ENCODE peak calls at places on chromosomes 5 and 9, in four cellular contexts. One of them, this sample, is unnamed.

GRCh38 chr5:98977723-98978122 is 48.9 kb upstream of the CHD1 start:
- DNase-seq in Caco-2: no peak
- DNase-seq in A549: no peak
- DNase-seq in AG04449: no peak
- DNase-seq in this sample: no peak

GRCh38 chr9:80552931-80553330 is 981.2 kb downstream of the TLE4 start:
- DNase-seq in AG04449: no peak
- DNase-seq in A549: peak
- DNase-seq in Caco-2: no peak
- DNase-seq in this sample: no peak

GRCh38 chr9:98142182-98142924 is 23.3 kb upstream of the TRIM14 start:
- DNase-seq in A549: peak
- DNase-seq in Caco-2: peak
- DNase-seq in AG04449: no peak
- DNase-seq in this sample: no peak

GRCh38 chr5:80184235-80185023 is 71.4 kb downstream of the SERINC5 start:
- DNase-seq in A549: peak
- DNase-seq in AG04449: no peak
- DNase-seq in Caco-2: peak
- DNase-seq in this sample: no peak

GRCh38 chr9:18452276-18452675 is 21.7 kb upstream of the ADAMTSL1 start:
- DNase-seq in A549: no peak
- DNase-seq in Caco-2: no peak
- DNase-seq in AG04449: no peak
- DNase-seq in this sample: peak

GRCh38 chr9:107149756-107150155 is 133.3 kb upstream of the RAD23B start:
- DNase-seq in AG04449: no peak
- DNase-seq in Caco-2: no peak
- DNase-seq in A549: no peak
- DNase-seq in this sample: no peak

GRCh38 chr5:61467766-61468482 is 135.9 kb downstream of the ZSWIM6 start:
- DNase-seq in A549: no peak
- DNase-seq in Caco-2: no peak
- DNase-seq in AG04449: no peak
- DNase-seq in this sample: no peak

GRCh38 chr9:91374939-91375338 is 13.2 kb upstream of the AUH start:
- DNase-seq in Caco-2: no peak
- DNase-seq in AG04449: peak
- DNase-seq in A549: no peak
- DNase-seq in this sample: peak

GRCh38 chr5:85077581-85077980 is 692.9 kb upstream of the EDIL3 start:
- DNase-seq in Caco-2: no peak
- DNase-seq in AG04449: no peak
- DNase-seq in A549: no peak
- DNase-seq in this sample: no peak

GRCh38 chr5:145941677-145942130 is 5.3 kb downstream of the SH3RF2 start:
- DNase-seq in A549: no peak
- DNase-seq in Caco-2: no peak
- DNase-seq in AG04449: no peak
- DNase-seq in this sample: no peak

GRCh38 chr5:38032149-38032548 is 192.3 kb upstream of the GDNF start:
- DNase-seq in Caco-2: no peak
- DNase-seq in AG04449: no peak
- DNase-seq in A549: no peak
- DNase-seq in this sample: no peak

GRCh38 chr9:136451221-136451877 is 11.7 kb upstream of the INPP5E start:
- DNase-seq in A549: no peak
- DNase-seq in Caco-2: no peak
- DNase-seq in AG04449: no peak
- DNase-seq in this sample: no peak
- H3K4me3 ChIP-seq in A549: no peak
- H3K4me3 ChIP-seq in Caco-2: no peak
- H3K4me3 ChIP-seq in AG04449: no peak
- H3K4me3 ChIP-seq in this sample: no peak

GRCh38 chr9:124047106-124047716 is 35.6 kb downstream of the LHX2 start:
- DNase-seq in AG04449: no peak
- DNase-seq in Caco-2: no peak
- DNase-seq in A549: no peak
- DNase-seq in this sample: no peak

GRCh38 chr9:124046189-124046588 is 34.6 kb downstream of the LHX2 start:
- DNase-seq in A549: no peak
- DNase-seq in Caco-2: no peak
- DNase-seq in AG04449: no peak
- DNase-seq in this sample: no peak

GRCh38 chr9:124045830-124046177 is 34.2 kb downstream of the LHX2 start:
- DNase-seq in Caco-2: no peak
- DNase-seq in A549: no peak
- DNase-seq in AG04449: no peak
- DNase-seq in this sample: no peak

GRCh38 chr9:124044448-124044847 is 32.9 kb downstream of the LHX2 start:
- DNase-seq in A549: no peak
- DNase-seq in Caco-2: no peak
- DNase-seq in AG04449: no peak
- DNase-seq in this sample: no peak

DNA sequence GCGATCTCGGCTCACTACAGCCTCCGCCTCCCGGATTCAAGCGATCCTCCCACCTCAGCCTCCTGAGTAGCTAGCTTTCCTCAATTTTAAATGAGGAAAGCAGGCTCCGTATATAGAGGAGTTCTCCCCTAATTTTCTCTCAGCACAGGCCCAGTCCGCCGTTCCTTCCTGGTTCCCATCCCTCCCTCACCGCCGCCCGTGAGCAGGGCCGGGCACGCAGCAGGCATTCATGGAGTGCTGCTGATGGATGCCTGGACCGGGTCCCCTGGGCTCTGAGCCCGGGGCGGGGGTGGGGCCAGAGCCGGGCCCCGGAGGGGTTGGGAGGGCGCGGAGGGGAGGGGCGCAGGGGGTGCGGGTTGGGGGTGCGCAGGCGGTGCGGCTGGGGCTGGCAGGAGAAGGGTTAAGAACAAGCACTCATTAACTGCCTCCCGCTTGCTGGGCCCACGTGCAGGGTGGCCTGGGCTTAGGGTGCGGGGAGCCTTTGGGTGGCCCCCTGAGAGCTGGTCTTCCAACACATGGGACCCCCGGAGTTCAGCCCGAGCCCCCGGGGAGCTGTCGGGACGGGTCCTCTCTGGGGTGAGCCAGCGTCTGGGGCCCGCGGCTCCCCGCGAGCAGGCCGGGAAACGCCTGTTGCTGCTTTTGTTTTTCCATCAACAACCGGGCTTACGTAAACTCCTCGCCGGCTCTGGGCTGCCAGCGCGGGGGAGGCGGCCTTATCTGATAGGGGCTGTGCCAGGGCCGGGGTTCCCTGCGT is 33.7 kb downstream of the LHX2 start:
- DNase-seq in Caco-2: no peak
- DNase-seq in AG04449: no peak
- DNase-seq in A549: no peak
- DNase-seq in this sample: no peak
- H3K4me3 ChIP-seq in Caco-2: peak
- H3K4me3 ChIP-seq in AG04449: peak
- H3K4me3 ChIP-seq in A549: no peak
- H3K4me3 ChIP-seq in this sample: peak

DNA sequence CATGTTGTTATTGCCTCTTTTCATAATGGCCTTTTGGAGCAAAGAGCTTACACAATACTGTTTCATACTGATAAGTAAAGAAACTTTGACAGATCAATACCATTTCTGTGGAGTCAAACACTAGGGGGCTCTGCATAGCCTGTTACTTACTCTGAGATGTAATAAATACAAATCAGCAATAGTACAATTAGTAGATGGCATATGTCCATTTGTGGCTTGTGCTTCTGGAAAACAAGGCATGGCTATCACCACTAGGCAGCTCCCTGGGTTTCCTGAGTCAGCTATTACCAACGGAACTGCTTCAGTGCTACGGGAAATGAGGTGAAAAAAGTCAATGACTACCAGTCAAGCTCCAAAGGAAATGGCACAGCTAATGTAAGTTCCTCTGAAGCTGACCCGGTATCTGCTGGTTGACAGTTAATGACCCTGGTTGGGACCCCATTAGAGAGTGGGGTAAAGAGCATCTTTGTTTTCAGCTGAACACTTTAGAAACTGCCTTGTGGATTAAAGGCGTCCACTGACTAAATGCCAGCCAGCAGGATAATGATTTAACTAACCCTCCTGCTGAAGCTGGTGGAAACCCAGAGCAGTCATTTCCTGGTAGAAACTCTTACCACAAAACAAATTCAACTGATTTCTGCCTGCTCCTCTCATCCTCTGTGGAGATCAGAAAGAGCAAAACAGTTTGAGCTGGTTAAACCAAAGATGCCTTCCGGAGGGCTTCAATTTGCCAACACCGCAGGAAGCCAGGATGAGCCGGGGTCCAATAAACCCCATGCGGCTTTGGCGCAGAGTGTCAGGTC is 69.0 kb upstream of the FAM169A start:
- DNase-seq in Caco-2: no peak
- DNase-seq in AG04449: no peak
- DNase-seq in A549: no peak
- DNase-seq in this sample: peak
- H3K4me3 ChIP-seq in Caco-2: no peak
- H3K4me3 ChIP-seq in AG04449: no peak
- H3K4me3 ChIP-seq in A549: no peak
- H3K4me3 ChIP-seq in this sample: no peak

GRCh38 chr5:59816901-59817300 is 76.6 kb downstream of the PDE4D start:
- DNase-seq in AG04449: no peak
- DNase-seq in Caco-2: no peak
- DNase-seq in A549: no peak
- DNase-seq in this sample: no peak

GRCh38 chr5:59817536-59817935 is 76.0 kb downstream of the PDE4D start:
- DNase-seq in AG04449: no peak
- DNase-seq in Caco-2: no peak
- DNase-seq in A549: no peak
- DNase-seq in this sample: no peak

GRCh38 chr5:59814563-59814872 is 79.0 kb downstream of the PDE4D start:
- DNase-seq in AG04449: no peak
- DNase-seq in A549: no peak
- DNase-seq in Caco-2: no peak
- DNase-seq in this sample: no peak

GRCh38 chr5:59810041-59810440 is 83.5 kb downstream of the PDE4D start:
- DNase-seq in AG04449: no peak
- DNase-seq in A549: peak
- DNase-seq in Caco-2: peak
- DNase-seq in this sample: no peak

DNA sequence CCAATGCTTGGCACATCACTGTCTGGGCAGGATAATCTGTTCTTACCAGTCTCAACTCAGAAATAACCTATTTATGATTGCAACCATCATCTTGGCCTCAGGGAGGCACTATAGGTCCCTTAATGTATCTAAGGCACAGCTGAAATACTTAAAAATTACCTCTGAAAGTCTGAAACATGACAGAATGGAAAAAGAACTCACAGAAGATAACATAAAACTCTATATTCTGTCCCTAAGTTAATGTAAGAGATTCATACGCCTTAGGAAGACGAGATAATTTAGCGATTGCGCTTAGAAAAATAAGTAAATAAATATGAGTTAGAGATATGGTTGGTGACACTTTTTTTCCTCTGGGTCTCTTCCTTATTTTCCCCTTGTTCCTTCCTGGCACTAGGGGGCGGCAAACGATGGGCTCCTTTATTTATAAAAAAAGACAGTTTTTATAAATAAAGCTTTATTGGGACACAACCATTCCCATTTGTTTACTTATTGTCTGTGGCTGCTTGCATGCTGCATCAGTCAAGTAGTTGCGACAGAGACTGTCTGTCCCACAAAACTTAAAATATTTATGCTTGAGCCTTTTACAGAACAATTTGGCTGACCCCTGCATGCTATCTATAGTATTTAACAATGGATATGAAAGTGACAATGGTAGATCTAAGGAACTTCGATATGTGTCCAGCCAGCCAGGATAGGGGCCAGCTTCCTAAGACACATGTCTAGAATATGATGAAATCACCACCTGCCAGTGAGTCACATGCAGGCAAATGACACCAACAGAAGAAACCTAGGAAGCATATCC is 79.6 kb downstream of the PDE4D start:
- DNase-seq in A549: peak
- DNase-seq in Caco-2: peak
- DNase-seq in AG04449: no peak
- DNase-seq in this sample: no peak
- H3K4me3 ChIP-seq in A549: no peak
- H3K4me3 ChIP-seq in Caco-2: no peak
- H3K4me3 ChIP-seq in AG04449: no peak
- H3K4me3 ChIP-seq in this sample: no peak

GRCh38 chr9:109014267-109015025 is 1.1 kb upstream of the CTNNAL1 start:
- DNase-seq in Caco-2: peak
- DNase-seq in AG04449: no peak
- DNase-seq in A549: peak
- DNase-seq in this sample: no peak
- H3K4me3 ChIP-seq in Caco-2: no peak
- H3K4me3 ChIP-seq in AG04449: no peak
- H3K4me3 ChIP-seq in A549: no peak
- H3K4me3 ChIP-seq in this sample: no peak

DNA sequence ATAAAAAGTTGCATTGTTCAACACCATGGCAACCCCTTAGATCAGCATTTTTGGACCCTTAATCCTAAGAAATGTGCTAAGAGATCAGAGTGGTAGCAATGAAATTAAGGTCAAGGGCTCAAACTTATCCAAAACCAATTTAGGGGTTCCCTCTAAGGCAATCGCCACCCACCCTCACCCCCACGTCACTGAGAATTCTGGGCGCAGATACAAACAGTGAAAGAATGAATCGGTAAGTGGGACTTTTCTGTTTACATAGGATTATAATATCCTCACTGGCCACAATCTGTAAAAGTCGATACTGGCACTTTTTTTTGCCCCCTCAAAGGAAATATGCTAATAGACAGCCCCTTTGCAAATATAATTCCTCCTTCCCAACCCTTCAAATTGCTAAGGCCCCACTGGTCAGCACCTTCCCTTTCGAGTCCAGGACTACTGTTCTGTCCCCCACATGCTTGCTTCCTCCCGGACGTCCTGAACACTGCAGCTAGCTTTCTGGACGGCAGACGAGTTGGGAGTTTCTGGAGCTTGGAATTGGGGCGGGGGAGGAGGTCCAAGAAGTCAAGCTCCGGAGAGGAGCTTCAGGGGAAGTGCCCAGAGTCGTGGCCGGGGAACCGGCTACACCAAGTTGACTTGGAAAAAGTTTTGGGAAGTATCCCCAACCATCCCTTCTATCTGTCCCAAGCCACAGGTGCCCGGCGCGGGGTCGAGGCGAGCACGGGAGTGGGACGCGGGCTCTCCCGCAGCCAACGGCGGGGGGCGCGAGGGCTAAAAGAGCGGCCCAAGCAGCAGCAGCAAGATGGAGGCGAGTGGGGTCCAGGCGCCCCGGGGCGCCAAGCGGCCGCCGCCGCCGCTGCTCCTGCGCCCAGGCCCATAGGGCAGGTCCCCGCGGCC is 2.1 kb downstream of the GAS1 start:
- DNase-seq in A549: no peak
- DNase-seq in Caco-2: peak
- DNase-seq in AG04449: no peak
- DNase-seq in this sample: no peak
- H3K4me3 ChIP-seq in A549: peak
- H3K4me3 ChIP-seq in Caco-2: no peak
- H3K4me3 ChIP-seq in AG04449: peak
- H3K4me3 ChIP-seq in this sample: peak

GRCh38 chr5:125176005-125176390 is 429.6 kb upstream of the ZNF608 start:
- DNase-seq in Caco-2: no peak
- DNase-seq in A549: peak
- DNase-seq in AG04449: no peak
- DNase-seq in this sample: no peak
- H3K4me3 ChIP-seq in Caco-2: no peak
- H3K4me3 ChIP-seq in A549: no peak
- H3K4me3 ChIP-seq in AG04449: no peak
- H3K4me3 ChIP-seq in this sample: no peak

GRCh38 chr9:100064872-100065581 is 33.8 kb downstream of the ERP44 start:
- DNase-seq in A549: peak
- DNase-seq in Caco-2: no peak
- DNase-seq in AG04449: peak
- DNase-seq in this sample: peak
- H3K4me3 ChIP-seq in A549: no peak
- H3K4me3 ChIP-seq in Caco-2: no peak
- H3K4me3 ChIP-seq in AG04449: no peak
- H3K4me3 ChIP-seq in this sample: no peak